ENCODE peak calls at places on chromosome 15, in seven cellular contexts. S, X, Q, G, C, D and M are unnamed samples.

GRCh38 chr15:34514251-34514760 is 69.1 kb downstream of the GOLGA8B start:
- DNase-seq in Q (peak; percentile 25), S (no peak), D (peak; percentile 64), C (peak; percentile 64), X (no peak), G (no peak), M (peak; percentile 62)

GRCh38 chr15:77144028-77144427 is 73.1 kb upstream of the TSPAN3 start:
- DNase-seq in S (no peak), G (no peak), C (peak; percentile 46), Q (no peak), X (no peak), D (no peak), M (no peak)

GRCh38 chr15:95365615-95366107 is 964.8 kb upstream of the NR2F2 start:
- DNase-seq in Q (no peak), G (no peak), X (no peak), D (no peak), C (peak; percentile 86), S (no peak), M (peak; percentile 51)

GRCh38 chr15:69145694-69146492 is 14.5 kb upstream of the GLCE start:
- DNase-seq in X (no peak), S (no peak), C (peak; percentile 37), Q (no peak), G (no peak), D (no peak), M (no peak)

GRCh38 chr15:24848050-24848449 is 106.7 kb upstream of the SNRPN start:
- DNase-seq in Q (peak; percentile 17), G (no peak), C (peak; percentile 78), S (no peak), D (peak; percentile 75), X (no peak), M (no peak)

GRCh38 chr15:32878342-32878741 is 160.5 kb downstream of the GREM1 start:
- DNase-seq in C (no peak), S (no peak), X (no peak), G (no peak), D (no peak), Q (no peak), M (no peak)

GRCh38 chr15:54082836-54083492 is 104.7 kb downstream of the UNC13C start:
- DNase-seq in G (no peak), C (peak; percentile 10), S (no peak), Q (no peak), D (peak; percentile 2), X (no peak), M (no peak)

GRCh38 chr15:58434334-58434888 is 2.6 kb downstream of the LIPC start:
- DNase-seq in X (no peak), D (no peak), C (no peak), Q (no peak), G (no peak), S (no peak), M (no peak)

GRCh38 chr15:70613259-70613658 is 150.1 kb downstream of the UACA start:
- DNase-seq in C (no peak), G (no peak), D (no peak), Q (no peak), X (no peak), S (no peak), M (no peak)

GRCh38 chr15:25738171-25738792 is 124.8 kb downstream of the ATP10A start:
- DNase-seq in S (no peak), G (no peak), X (peak; percentile 41), D (no peak), C (peak; percentile 66), Q (no peak), M (peak; percentile 18)

GRCh38 chr15:64521201-64521600 is 60.8 kb downstream of the ZNF609 start:
- DNase-seq in X (no peak), C (no peak), Q (no peak), D (no peak), G (no peak), S (no peak), M (no peak)

GRCh38 chr15:68994149-68994548 is 20.3 kb upstream of the NOX5 start:
- DNase-seq in C (no peak), S (no peak), X (no peak), Q (no peak), D (no peak), G (no peak), M (peak; percentile 4)

GRCh38 chr15:53160092-53160704 is 370.1 kb upstream of the ONECUT1 start:
- DNase-seq in D (no peak), X (no peak), Q (no peak), C (no peak), G (no peak), S (no peak), M (no peak)

GRCh38 chr15:58771621-58772235 is 626 bp downstream of the MINDY2 start:
- DNase-seq in X (peak; percentile 35), D (peak; percentile 72), C (peak; percentile 30), S (no peak), G (peak; percentile 80), Q (peak; percentile 62), M (peak; percentile 53)

GRCh38 chr15:39588531-39589192 is 7.8 kb downstream of the THBS1 start:
- DNase-seq in X (no peak), D (no peak), C (peak; percentile 25), G (no peak), S (no peak), Q (no peak), M (no peak)

GRCh38 chr15:31483053-31483923 is 156.7 kb downstream of the KLF13 start:
- DNase-seq in X (no peak), G (peak; percentile 61), D (no peak), Q (no peak), S (no peak), C (no peak), M (no peak)

GRCh38 chr15:68578960-68579935 is at the start of gene CORO2B:
- DNase-seq in D (peak; percentile 77), C (peak; percentile 56), S (no peak), X (peak; percentile 16), G (no peak), Q (peak; percentile 68), M (no peak)

GRCh38 chr15:78051622-78052405 is 25.7 kb downstream of the TBC1D2B start:
- DNase-seq in X (no peak), C (no peak), Q (no peak), G (no peak), D (no peak), S (no peak), M (no peak)

GRCh38 chr15:101407439-101407838 is 82.1 kb downstream of the PCSK6 start:
- DNase-seq in G (no peak), D (no peak), X (no peak), S (no peak), Q (no peak), C (no peak), M (no peak)

GRCh38 chr15:47673343-47673761 is 44.0 kb upstream of the SEMA6D start:
- DNase-seq in C (peak; percentile 11), S (no peak), X (peak; percentile 26), G (no peak), D (no peak), Q (no peak), M (no peak)

GRCh38 chr15:90219421-90220141 is 14.2 kb downstream of the CIB1 start:
- DNase-seq in D (peak; percentile 76), Q (peak; percentile 53), X (no peak), C (no peak), G (no peak), S (no peak), M (peak; percentile 66)

GRCh38 chr15:31042731-31043130 is 51.3 kb upstream of the MTMR10 start:
- DNase-seq in D (no peak), X (no peak), S (no peak), G (no peak), C (no peak), Q (no peak), M (no peak)

DNA sequence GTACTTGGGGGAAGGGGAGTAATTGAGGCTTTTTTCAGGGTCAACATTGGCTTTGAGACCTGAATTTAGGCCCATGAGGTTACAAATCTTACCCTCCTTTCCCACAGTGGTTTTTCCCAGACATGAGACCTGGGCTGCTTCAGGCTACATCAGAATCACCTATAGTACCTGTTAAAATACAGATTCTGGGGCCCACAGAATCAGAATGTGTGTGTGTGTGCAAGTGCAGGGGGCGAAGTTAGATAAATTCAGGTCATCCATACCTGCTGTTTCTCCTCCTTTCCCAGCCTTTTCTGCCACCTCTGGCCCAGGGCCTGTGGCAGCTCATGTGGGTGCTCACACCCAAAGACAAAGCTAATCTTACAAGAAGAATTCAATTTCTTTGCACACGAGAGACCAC is 110.5 kb downstream of the RAB11A start:
- DNase-seq in G (no peak), D (no peak), Q (no peak), X (no peak), C (no peak), S (no peak), M (no peak)
- H3K27ac ChIP-seq in G (no peak overlapping the region), D (no peak overlapping the region), Q (no peak overlapping the region), X (no peak overlapping the region), C (no peak overlapping the region), S (no peak overlapping the region), M (no peak overlapping the region)

DNA sequence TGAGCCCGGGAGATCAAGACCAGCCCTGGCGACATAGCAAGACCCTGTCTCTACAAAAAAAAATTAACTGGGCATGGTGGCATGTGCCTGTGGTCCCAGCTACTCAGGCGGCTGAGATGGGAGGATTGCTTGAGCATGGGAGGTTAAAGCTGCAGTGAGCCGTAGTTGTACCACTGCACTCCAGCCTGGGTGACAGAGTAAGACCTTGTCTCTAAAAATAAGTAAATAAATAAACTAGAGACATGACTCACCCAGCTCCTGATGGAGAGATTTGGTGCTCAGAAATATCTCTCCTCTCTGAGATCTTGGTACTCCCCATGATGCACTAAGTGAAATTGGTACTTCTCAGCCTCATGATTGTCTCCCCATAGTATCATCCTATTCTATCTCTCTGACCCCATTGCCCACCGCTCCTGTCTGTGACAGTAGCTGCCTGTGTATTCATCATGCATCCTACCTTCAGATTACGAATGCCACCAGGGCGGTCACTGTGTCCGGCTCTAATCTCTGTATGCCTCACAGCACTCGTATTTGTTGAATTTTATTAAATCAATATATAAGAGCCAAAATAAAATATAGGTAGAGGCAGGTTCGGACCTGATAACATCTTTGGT is 50.9 kb downstream of the ABHD2 start:
- DNase-seq in Q (no peak), C (peak; percentile 26), G (peak; percentile 62), D (no peak), X (no peak), S (no peak), M (peak; percentile 66)
- H3K4me1 ChIP-seq in Q (peaks cover 79% of the 10 kb centered on the region), C (peaks cover 18% of the 10 kb centered on the region), G (no peaks in the 10 kb centered on the region), D (no peaks in the 10 kb centered on the region), X (peaks cover 35% of the 10 kb centered on the region), S (peaks cover 5% of the 10 kb centered on the region), M (peaks cover 64% of the 10 kb centered on the region)

GRCh38 chr15:43749690-43750345 is 3.6 kb downstream of the PDIA3 start:
- DNase-seq in D (no peak), C (no peak), G (no peak), X (no peak), S (no peak), Q (no peak), M (no peak)
- H3K4me3 ChIP-seq in D (no peak overlapping the region), C (peak overlapping the region; percentile 17), G (peak overlapping the region; percentile 16), X (no peak overlapping the region), S (no peak overlapping the region), Q (peak overlapping the region; percentile 32), M (no peak overlapping the region)

DNA sequence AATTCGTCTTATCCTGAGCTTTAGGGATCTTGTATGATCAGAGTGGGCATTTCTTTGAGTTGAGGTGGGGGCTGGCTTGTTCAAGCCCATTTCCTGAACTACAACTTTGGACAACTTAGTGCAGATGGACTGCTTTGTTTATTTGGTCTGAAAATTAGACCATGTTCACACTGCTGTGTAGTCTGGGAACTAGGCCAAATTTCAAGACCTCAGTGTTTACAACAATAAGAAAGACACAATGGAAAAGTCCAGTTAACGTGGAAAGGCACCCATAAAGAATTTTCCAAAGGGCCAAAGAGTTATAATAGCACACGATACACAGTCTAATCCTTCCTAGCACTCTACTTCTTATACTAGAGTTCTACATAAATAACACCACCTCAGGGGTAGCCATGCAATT is 60.8 kb downstream of the ATP8B4 start:
- DNase-seq in Q (no peak), D (no peak), S (no peak), X (no peak), C (peak; percentile 79), G (no peak), M (peak; percentile 76)
- H3K27ac ChIP-seq in Q (no peak overlapping the region), D (no peak overlapping the region), S (no peak overlapping the region), X (peak overlapping the region; percentile 63), C (no peak overlapping the region), G (no peak overlapping the region), M (no peak overlapping the region)

GRCh38 chr15:66648588-66648987 is 53.4 kb upstream of the SMAD6 start:
- DNase-seq in G (no peak), X (no peak), D (no peak), C (no peak), Q (no peak), S (no peak), M (no peak)
- H3K4me1 ChIP-seq in G (no peaks in the 10 kb centered on the region), X (peaks cover 6% of the 10 kb centered on the region), D (peaks cover 37% of the 10 kb centered on the region), C (peaks cover 8% of the 10 kb centered on the region), Q (peaks cover 6% of the 10 kb centered on the region), S (peaks cover 8% of the 10 kb centered on the region), M (peaks cover 17% of the 10 kb centered on the region)